ENCODE peak calls at places on chromosomes 6 and 20, in ten cellular contexts. Z, L, X, K, M, I, B, G, N and J are unnamed samples.
A peak's percentile ranks its signal among the peaks of the same experiment; 100 is the strongest.

GRCh38 chr6:93183513-93183912 is 235.8 kb downstream of the EPHA7 start:
- DNase-seq in Z (no peak), L (no peak), X (no peak), K (no peak), M (no peak), I (no peak), B (no peak), G (no peak), N (no peak), J (no peak)

GRCh38 chr6:97726378-97726777 is 443.4 kb upstream of the MMS22L start:
- DNase-seq in Z (no peak), L (no peak), X (no peak), K (peak; percentile 12), M (no peak), I (no peak), B (no peak), G (no peak), N (no peak), J (no peak)

GRCh38 chr20:51659491-51660050 is 108.6 kb downstream of the ATP9A start:
- DNase-seq in Z (no peak), L (no peak), X (no peak), K (no peak), M (no peak), I (no peak), B (no peak), G (no peak), N (no peak), J (no peak)

GRCh38 chr6:36120539-36120938 is 9.8 kb upstream of the MAPK13 start:
- DNase-seq in Z (no peak), L (peak; percentile 47), X (no peak), K (no peak), M (no peak), I (no peak), B (peak; percentile 82), G (no peak), N (peak; percentile 27), J (no peak)

GRCh38 chr6:36847152-36847551 is 7.9 kb upstream of the CPNE5 start:
- DNase-seq in Z (no peak), L (no peak), X (no peak), K (no peak), M (no peak), I (no peak), B (no peak), G (no peak), N (no peak), J (no peak)

GRCh38 chr20:49700411-49701185 is 13.1 kb downstream of the B4GALT5 start:
- DNase-seq in Z (peak; percentile 81), L (no peak), X (no peak), K (no peak), M (no peak), I (no peak), B (no peak), G (no peak), N (peak; percentile 30), J (no peak)

GRCh38 chr20:17611540-17612286 is 41.8 kb downstream of the DSTN start:
- DNase-seq in Z (no peak), L (no peak), X (peak; percentile 79), K (peak; percentile 43), M (no peak), I (peak; percentile 31), B (peak; percentile 80), G (no peak), N (no peak), J (peak; percentile 60)

GRCh38 chr6:147141690-147142308 is 62.4 kb upstream of the STXBP5 start:
- DNase-seq in Z (peak; percentile 71), L (no peak), X (no peak), K (no peak), M (no peak), I (no peak), B (no peak), G (no peak), N (no peak), J (no peak)

GRCh38 chr20:63879264-63879663 is 14.2 kb downstream of the TPD52L2 start:
- DNase-seq in Z (no peak), L (no peak), X (no peak), K (no peak), M (no peak), I (no peak), B (no peak), G (no peak), N (no peak), J (no peak)

GRCh38 chr20:37821691-37822655 is 81.0 kb upstream of the VSTM2L start:
- DNase-seq in Z (peak; percentile 91), L (no peak), X (no peak), K (no peak), M (no peak), I (no peak), B (no peak), G (no peak), N (no peak), J (no peak)

GRCh38 chr20:50980851-50981713 is 22.5 kb downstream of the MOCS3 start:
- DNase-seq in Z (peak; percentile 75), L (peak; percentile 64), X (peak; percentile 44), K (peak; percentile 83), M (peak; percentile 44), I (peak; percentile 60), B (no peak), G (peak; percentile 34), N (peak; percentile 49), J (no peak)

GRCh38 chr6:1986454-1987243 is 258.8 kb downstream of the GMDS start:
- DNase-seq in Z (peak; percentile 43), L (no peak), X (no peak), K (no peak), M (no peak), I (no peak), B (no peak), G (no peak), N (no peak), J (no peak)

GRCh38 chr6:401239-401993 is 9.9 kb downstream of the IRF4 start:
- DNase-seq in Z (no peak), L (no peak), X (no peak), K (no peak), M (no peak), I (no peak), B (no peak), G (no peak), N (no peak), J (no peak)

GRCh38 chr20:9989066-9989724 is 45.6 kb upstream of the ANKEF1 start:
- DNase-seq in Z (peak; percentile 53), L (no peak), X (no peak), K (no peak), M (no peak), I (no peak), B (no peak), G (no peak), N (no peak), J (no peak)

GRCh38 chr6:53333439-53334408 is 15.0 kb downstream of the ELOVL5 start:
- DNase-seq in Z (no peak), L (no peak), X (no peak), K (no peak), M (no peak), I (no peak), B (no peak), G (no peak), N (no peak), J (no peak)
- H3K4me1 ChIP-seq in Z (no peaks in the 10 kb centered on the region), L (peaks cover 20% of the 10 kb centered on the region), X (no peaks in the 10 kb centered on the region), K (peaks cover 2% of the 10 kb centered on the region), M (no peaks in the 10 kb centered on the region), I (peaks cover 4% of the 10 kb centered on the region), B (peaks cover 23% of the 10 kb centered on the region), G (peaks cover 45% of the 10 kb centered on the region), N (no peaks in the 10 kb centered on the region), J (no peaks in the 10 kb centered on the region)

GRCh38 chr20:1377984-1378742 is 14.7 kb downstream of the FKBP1A start:
- DNase-seq in Z (peak; percentile 67), L (no peak), X (no peak), K (no peak), M (no peak), I (no peak), B (no peak), G (no peak), N (no peak), J (no peak)
- H3K4me1 ChIP-seq in Z (peaks cover 36% of the 10 kb centered on the region), L (peaks cover 24% of the 10 kb centered on the region), X (peaks cover 31% of the 10 kb centered on the region), K (peaks cover 17% of the 10 kb centered on the region), M (peaks cover 8% of the 10 kb centered on the region), I (peaks cover 22% of the 10 kb centered on the region), B (peaks cover 41% of the 10 kb centered on the region), G (peaks cover 96% of the 10 kb centered on the region), N (peaks cover 42% of the 10 kb centered on the region), J (peaks cover 96% of the 10 kb centered on the region)

GRCh38 chr6:113358063-113358583 is 499.0 kb upstream of the MARCKS start:
- DNase-seq in Z (no peak), L (no peak), X (no peak), K (no peak), M (no peak), I (no peak), B (no peak), G (no peak), N (no peak), J (no peak)
- H3K4me1 ChIP-seq in Z (peaks cover 28% of the 10 kb centered on the region), L (peaks cover 1% of the 10 kb centered on the region), X (peaks cover 18% of the 10 kb centered on the region), K (peaks cover 19% of the 10 kb centered on the region), M (no peaks in the 10 kb centered on the region), I (peaks cover 45% of the 10 kb centered on the region), B (no peaks in the 10 kb centered on the region), G (peaks cover 15% of the 10 kb centered on the region), N (peaks cover 9% of the 10 kb centered on the region), J (no peaks in the 10 kb centered on the region)

GRCh38 chr6:167572106-167572505 is 247.2 kb downstream of the TTLL2 start:
- DNase-seq in Z (no peak), L (no peak), X (no peak), K (no peak), M (no peak), I (no peak), B (peak; percentile 63), G (no peak), N (no peak), J (no peak)

GRCh38 chr6:167571550-167571949 is 246.7 kb downstream of the TTLL2 start:
- DNase-seq in Z (no peak), L (no peak), X (no peak), K (no peak), M (no peak), I (no peak), B (peak; percentile 59), G (no peak), N (no peak), J (no peak)

GRCh38 chr6:167574431-167575097 is 249.7 kb downstream of the TTLL2 start:
- DNase-seq in Z (no peak), L (peak; percentile 28), X (no peak), K (no peak), M (no peak), I (no peak), B (peak; percentile 78), G (no peak), N (no peak), J (peak; percentile 59)

GRCh38 chr6:167573461-167574215 is 248.8 kb downstream of the TTLL2 start:
- DNase-seq in Z (no peak), L (peak; percentile 27), X (no peak), K (no peak), M (peak; percentile 69), I (no peak), B (peak; percentile 61), G (no peak), N (no peak), J (peak; percentile 60)

GRCh38 chr6:167572841-167573271 is 248.0 kb downstream of the TTLL2 start:
- DNase-seq in Z (no peak), L (peak; percentile 27), X (no peak), K (no peak), M (no peak), I (no peak), B (peak; percentile 62), G (no peak), N (no peak), J (peak; percentile 59)
- H3K4me1 ChIP-seq in Z (no peaks in the 10 kb centered on the region), L (peaks cover 3% of the 10 kb centered on the region), X (no peaks in the 10 kb centered on the region), K (no peaks in the 10 kb centered on the region), M (peaks cover 8% of the 10 kb centered on the region), I (no peaks in the 10 kb centered on the region), B (peaks cover 3% of the 10 kb centered on the region), G (peaks cover 7% of the 10 kb centered on the region), N (peaks cover 15% of the 10 kb centered on the region), J (peaks cover 8% of the 10 kb centered on the region)

GRCh38 chr6:16671302-16672289 is 89.7 kb downstream of the ATXN1 start:
- DNase-seq in Z (no peak), L (no peak), X (no peak), K (no peak), M (no peak), I (no peak), B (no peak), G (no peak), N (no peak), J (no peak)
- H3K4me1 ChIP-seq in Z (peaks cover 15% of the 10 kb centered on the region), L (peaks cover 9% of the 10 kb centered on the region), X (peaks cover 14% of the 10 kb centered on the region), K (no peaks in the 10 kb centered on the region), M (no peaks in the 10 kb centered on the region), I (peaks cover 60% of the 10 kb centered on the region), B (peaks cover 20% of the 10 kb centered on the region), G (peaks cover 66% of the 10 kb centered on the region), N (peaks cover 25% of the 10 kb centered on the region), J (peaks cover 46% of the 10 kb centered on the region)